ENCODE peak calls at places on chromosomes 6 and 20, in four cellular contexts. D is amniotic epithelial cell, L is AG08395, I is CMK. B is an unnamed sample.
A peak's percentile ranks its signal among the peaks of the same experiment; 100 is the strongest.

GRCh38 chr6:109023348-109023925 is 71.2 kb downstream of the SESN1 start:
- DNase-seq in D (no peak), L (no peak), I (no peak), B (no peak)

GRCh38 chr6:37517411-37517812 is 17.7 kb upstream of the CCDC167 start:
- DNase-seq in D (no peak), L (peak; percentile 47), I (no peak), B (peak; percentile 76)

GRCh38 chr20:1757606-1758507 is 100.3 kb upstream of the SIRPG start:
- DNase-seq in D (no peak), L (no peak), I (no peak), B (no peak)

GRCh38 chr6:75065524-75065923 is 140.3 kb downstream of the COL12A1 start:
- DNase-seq in D (peak; percentile 22), L (no peak), I (no peak), B (no peak)

GRCh38 chr6:44072959-44073611 is 54.2 kb downstream of the MRPL14 start:
- DNase-seq in D (peak; percentile 66), L (peak; percentile 95), I (no peak), B (peak; percentile 81)

GRCh38 chr6:154888426-154888825 is 106.7 kb upstream of the TIAM2 start:
- DNase-seq in D (peak; percentile 29), L (no peak), I (no peak), B (no peak)

GRCh38 chr20:51366155-51366886 is 176.2 kb downstream of the NFATC2 start:
- DNase-seq in D (peak; percentile 99), L (peak; percentile 97), I (no peak), B (no peak)

GRCh38 chr20:16125810-16126209 is 447.4 kb downstream of the KIF16B start:
- DNase-seq in D (no peak), L (no peak), I (no peak), B (no peak)

GRCh38 chr20:58039569-58040092 is 188.8 kb downstream of the ANKRD60 start:
- DNase-seq in D (no peak), L (no peak), I (no peak), B (no peak)

GRCh38 chr20:9945406-9945805 is 89.4 kb upstream of the ANKEF1 start:
- DNase-seq in D (peak; percentile 24), L (no peak), I (no peak), B (no peak)

GRCh38 chr6:48817714-48818113 is 645.3 kb downstream of the MMUT start:
- DNase-seq in D (peak; percentile 87), L (peak; percentile 7), I (no peak), B (no peak)

GRCh38 chr6:43668151-43669028 is 19.2 kb downstream of the MRPS18A start:
- DNase-seq in D (peak; percentile 37), L (peak; percentile 60), I (no peak), B (peak; percentile 67)

GRCh38 chr20:17762243-17762872 is 62.6 kb downstream of the BANF2 start:
- DNase-seq in D (no peak), L (no peak), I (no peak), B (no peak)

GRCh38 chr6:74574794-74575193 is 631.1 kb downstream of the COL12A1 start:
- DNase-seq in D (peak; percentile 52), L (peak; percentile 13), I (no peak), B (no peak)

GRCh38 chr20:36035720-36036119 is 67.3 kb downstream of the CNBD2 start:
- DNase-seq in D (peak; percentile 14), L (peak; percentile 28), I (no peak), B (no peak)

GRCh38 chr20:48411265-48411664 is 416.5 kb downstream of the PREX1 start:
- DNase-seq in D (no peak), L (no peak), I (no peak), B (no peak)

GRCh38 chr20:5569021-5569420 is 181.2 kb upstream of the SHLD1 start:
- DNase-seq in D (peak; percentile 45), L (peak; percentile 25), I (peak; percentile 32), B (no peak)

GRCh38 chr6:139753198-139753861 is 378.9 kb upstream of the CITED2 start:
- DNase-seq in D (peak; percentile 87), L (peak; percentile 59), I (no peak), B (no peak)

GRCh38 chr6:120058410-120058809 is 708.8 kb upstream of the MAN1A1 start:
- DNase-seq in D (no peak), L (no peak), I (no peak), B (no peak)

GRCh38 chr20:2558581-2559301 is 22.4 kb downstream of the TMC2 start:
- DNase-seq in D (no peak), L (no peak), I (no peak), B (no peak)

GRCh38 chr20:45329497-45330319 is 18.5 kb downstream of the SDC4 start:
- DNase-seq in D (no peak), L (no peak), I (no peak), B (no peak)

GRCh38 chr6:16727996-16728395 is 33.3 kb downstream of the ATXN1 start:
- DNase-seq in D (no peak), L (no peak), I (no peak), B (no peak)

GRCh38 chr6:108027594-108027993 is 46.9 kb downstream of the OSTM1 start:
- DNase-seq in D (no peak), L (no peak), I (no peak), B (no peak)

GRCh38 chr6:106790935-106791334 is 161.6 kb downstream of the QRSL1 start:
- DNase-seq in D (no peak), L (no peak), I (no peak), B (no peak)

GRCh38 chr6:157981395-157982296 is at the start of gene SYNJ2:
- DNase-seq in D (peak; percentile 85), L (peak; percentile 80), I (peak; percentile 58), B (peak; percentile 87)

GRCh38 chr6:753486-753885 is 60.5 kb upstream of the EXOC2 start:
- DNase-seq in D (no peak), L (peak; percentile 33), I (no peak), B (no peak)